ENCODE peak calls at places on chromosomes 13 and 19, in nine cellular contexts. T, P, N, G, L, O, K, B and E are unnamed samples. For H3K4me1, the result is how much of the 10 kb centered on the place peaks cover.

GRCh38 chr13:30504081-30504480 is 38.3 kb upstream of the HMGB1 start:
- DNase-seq in T (no peak), P (no peak), N (no peak), G (no peak), L (peak), O (no peak), K (no peak), B (no peak), E (no peak)

GRCh38 chr13:19181621-19182485 is at the start of gene TUBA3C:
- DNase-seq in T (no peak), P (no peak), N (no peak), G (no peak), L (no peak), O (no peak), K (no peak), B (no peak), E (peak)

GRCh38 chr13:98475521-98475920 is 101.4 kb downstream of the STK24 start:
- DNase-seq in T (peak), P (no peak), N (no peak), G (no peak), L (no peak), O (no peak), K (peak), B (no peak), E (no peak)

GRCh38 chr19:5977222-5977784 is 637 bp downstream of the RANBP3 start:
- DNase-seq in T (no peak), P (no peak), N (no peak), G (no peak), L (peak), O (no peak), K (no peak), B (no peak), E (no peak)

GRCh38 chr13:111526922-111527321 is 206.5 kb downstream of the TEX29 start:
- DNase-seq in T (peak), P (no peak), N (no peak), G (no peak), L (no peak), O (no peak), K (no peak), B (no peak), E (no peak)

GRCh38 chr13:34017231-34017630 is 199.3 kb downstream of the RFC3 start:
- DNase-seq in T (no peak), P (no peak), N (no peak), G (no peak), L (peak), O (no peak), K (no peak), B (no peak), E (no peak)

GRCh38 chr13:30572859-30573275 is 44.9 kb upstream of the USPL1 start:
- DNase-seq in T (no peak), P (no peak), N (no peak), G (no peak), L (peak), O (no peak), K (no peak), B (no peak), E (no peak)

GRCh38 chr19:39765091-39766076 is 13.3 kb upstream of the LEUTX start:
- DNase-seq in T (peak), P (no peak), N (peak), G (peak), L (peak), O (peak), K (peak), B (no peak), E (no peak)

GRCh38 chr13:75889427-75889826 is 253.3 kb downstream of the LMO7 start:
- DNase-seq in T (no peak), P (no peak), N (no peak), G (no peak), L (no peak), O (no peak), K (peak), B (no peak), E (no peak)

GRCh38 chr13:111239754-111240670 is 80.4 kb upstream of the TEX29 start:
- DNase-seq in T (no peak), P (no peak), N (no peak), G (no peak), L (no peak), O (no peak), K (no peak), B (no peak), E (no peak)

GRCh38 chr19:2043864-2044708 is 7.0 kb downstream of the MKNK2 start:
- DNase-seq in T (no peak), P (peak), N (no peak), G (no peak), L (no peak), O (no peak), K (peak), B (peak), E (no peak)

GRCh38 chr13:27857271-27857670 is 62.5 kb upstream of the PDX1 start:
- DNase-seq in T (no peak), P (no peak), N (no peak), G (no peak), L (no peak), O (no peak), K (no peak), B (no peak), E (no peak)

GRCh38 chr13:73519720-73520119 is 460.9 kb downstream of the KLF5 start:
- DNase-seq in T (no peak), P (no peak), N (no peak), G (no peak), L (no peak), O (no peak), K (no peak), B (no peak), E (no peak)

GRCh38 chr19:32876919-32877285 is 7.3 kb upstream of the SLC7A9 start:
- DNase-seq in T (no peak), P (peak), N (no peak), G (no peak), L (no peak), O (no peak), K (no peak), B (no peak), E (no peak)

GRCh38 chr13:31970237-31970930 is 61.2 kb upstream of the FRY start:
- DNase-seq in T (no peak), P (no peak), N (no peak), G (no peak), L (peak), O (no peak), K (no peak), B (no peak), E (no peak)

GRCh38 chr13:74979703-74980102 is 502.3 kb downstream of the TBC1D4 start:
- DNase-seq in T (no peak), P (no peak), N (no peak), G (no peak), L (no peak), O (no peak), K (no peak), B (no peak), E (no peak)

GRCh38 chr13:22061371-22061805 is 390.5 kb downstream of the FGF9 start:
- DNase-seq in T (no peak), P (no peak), N (no peak), G (no peak), L (no peak), O (no peak), K (peak), B (no peak), E (no peak)

GRCh38 chr19:2055871-2056809 is 5.1 kb upstream of the MKNK2 start:
- DNase-seq in T (no peak), P (no peak), N (peak), G (no peak), L (peak), O (no peak), K (peak), B (peak), E (peak)

GRCh38 chr13:44906758-44907157 is 82.5 kb downstream of the NUFIP1 start:
- DNase-seq in T (no peak), P (no peak), N (peak), G (no peak), L (peak), O (peak), K (no peak), B (no peak), E (no peak)

GRCh38 chr19:10502524-10503001 is 593 bp downstream of the KEAP1 start:
- DNase-seq in T (peak), P (peak), N (peak), G (peak), L (peak), O (peak), K (peak), B (peak), E (peak)

GRCh38 chr19:47109541-47110375 is 3.8 kb downstream of the ZC3H4 start:
- DNase-seq in T (no peak), P (no peak), N (no peak), G (peak), L (peak), O (no peak), K (peak), B (no peak), E (no peak)

GRCh38 chr13:29165840-29166239 is 345.7 kb downstream of the MTUS2 start:
- DNase-seq in T (no peak), P (no peak), N (no peak), G (no peak), L (peak), O (no peak), K (no peak), B (no peak), E (no peak)

GRCh38 chr13:74574964-74575728 is 440.9 kb upstream of the KLF12 start:
- DNase-seq in T (no peak), P (no peak), N (no peak), G (no peak), L (no peak), O (no peak), K (peak), B (no peak), E (no peak)

GRCh38 chr19:34678421-34678820 is 943 bp downstream of the ZNF302 start:
- DNase-seq in T (no peak), P (no peak), N (peak), G (no peak), L (no peak), O (no peak), K (no peak), B (peak), E (no peak)

GRCh38 chr13:103238441-103238840 is 172.2 kb upstream of the SLC10A2 start:
- DNase-seq in T (no peak), P (no peak), N (no peak), G (no peak), L (no peak), O (no peak), K (no peak), B (no peak), E (no peak)

GRCh38 chr13:27657724-27658123 is 36.0 kb downstream of the POLR1D start:
- DNase-seq in T (no peak), P (no peak), N (no peak), G (no peak), L (no peak), O (no peak), K (no peak), B (no peak), E (no peak)

GRCh38 chr13:34933349-34933748 is 8.7 kb upstream of the NBEA start:
- DNase-seq in T (no peak), P (no peak), N (no peak), G (no peak), L (no peak), O (no peak), K (no peak), B (no peak), E (no peak)

GRCh38 chr19:54209058-54209747 is 8.5 kb downstream of the RPS9 start:
- DNase-seq in T (no peak), P (no peak), N (peak), G (no peak), L (no peak), O (peak), K (peak), B (peak), E (no peak)

GRCh38 chr19:58440556-58440955 is 603 bp upstream of the ZNF132 start:
- DNase-seq in T (no peak), P (no peak), N (no peak), G (no peak), L (peak), O (no peak), K (no peak), B (peak), E (no peak)

GRCh38 chr13:84433024-84433423 is 550.8 kb upstream of the SLITRK1 start:
- DNase-seq in T (no peak), P (no peak), N (no peak), G (no peak), L (peak), O (no peak), K (no peak), B (no peak), E (no peak)

GRCh38 chr13:27621366-27622101 is at the start of gene POLR1D:
- DNase-seq in T (peak), P (peak), N (peak), G (peak), L (peak), O (peak), K (peak), B (peak), E (peak)

DNA sequence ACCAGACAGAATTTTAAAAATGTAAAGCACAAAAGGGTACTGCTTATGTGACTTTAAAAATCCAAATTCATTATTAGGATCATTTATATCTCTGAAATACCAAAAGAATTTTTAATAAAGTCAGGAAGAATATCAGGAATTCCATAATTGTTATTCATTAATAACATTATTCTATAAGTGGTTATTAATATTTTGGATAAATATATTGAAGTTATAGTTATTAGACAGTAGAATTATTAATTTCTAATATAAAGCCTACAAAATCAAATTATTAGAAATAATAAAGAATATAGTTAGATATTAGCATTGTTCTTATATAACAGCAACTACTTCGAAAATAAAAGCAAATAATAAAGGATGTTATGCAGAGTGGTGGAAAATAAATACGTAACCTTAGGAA is 105.8 kb downstream of the GPC5 start:
- DNase-seq in T (no peak), P (no peak), N (no peak), G (no peak), L (no peak), O (no peak), K (no peak), B (no peak), E (no peak)
- H3K4me1 ChIP-seq in T (under half), P (under half), N (under half), G (under half), L (under half), O (under half), K (under half), B (under half), E (under half)

DNA sequence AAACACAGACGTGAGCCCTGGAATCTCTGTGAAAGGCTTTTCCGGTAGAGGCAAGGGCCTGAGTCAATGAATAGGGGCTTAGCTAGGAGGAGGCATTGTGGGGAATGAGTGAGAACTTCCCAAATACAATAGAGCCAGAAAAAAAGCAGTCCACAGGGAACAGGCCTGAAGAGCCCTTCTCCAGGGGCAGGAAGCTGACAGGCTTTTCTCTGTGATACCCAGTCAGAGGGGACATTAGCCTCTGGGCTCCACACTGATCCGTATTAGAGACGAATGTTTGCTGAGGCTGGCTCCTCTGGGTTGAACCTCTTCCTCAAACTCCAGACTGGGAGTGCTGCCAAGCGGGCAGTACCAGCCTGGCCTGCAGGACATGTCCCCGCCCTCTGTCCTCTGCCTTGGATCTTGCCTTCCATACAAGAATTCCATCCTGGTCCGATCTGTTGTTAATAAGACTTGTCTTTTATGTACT is 2.3 kb downstream of the DHRS12 start:
- DNase-seq in T (peak), P (peak), N (peak), G (no peak), L (peak), O (peak), K (no peak), B (peak), E (peak)
- H3K4me1 ChIP-seq in T (under half), P (under half), N (half or more), G (under half), L (under half), O (under half), K (under half), B (under half), E (under half)

DNA sequence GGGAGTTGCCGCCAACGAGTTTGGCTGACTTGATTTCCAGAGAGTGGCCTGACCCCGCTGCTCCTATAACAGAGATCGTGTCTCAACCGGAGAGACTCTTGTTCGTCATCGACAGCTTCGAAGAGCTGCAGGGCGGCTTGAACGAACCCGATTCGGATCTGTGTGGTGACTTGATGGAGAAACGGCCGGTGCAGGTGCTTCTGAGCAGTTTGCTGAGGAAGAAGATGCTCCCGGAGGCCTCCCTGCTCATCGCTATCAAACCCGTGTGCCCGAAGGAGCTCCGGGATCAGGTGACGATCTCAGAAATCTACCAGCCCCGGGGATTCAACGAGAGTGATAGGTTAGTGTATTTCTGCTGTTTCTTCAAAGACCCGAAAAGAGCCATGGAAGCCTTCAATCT is 21.6 kb downstream of the NLRP4 start:
- DNase-seq in T (no peak), P (no peak), N (no peak), G (no peak), L (no peak), O (no peak), K (no peak), B (no peak), E (no peak)
- H3K4me1 ChIP-seq in T (under half), P (under half), N (under half), G (under half), L (under half), O (under half), K (under half), B (under half), E (under half)

GRCh38 chr19:4061683-4062575 is 4.8 kb downstream of the ZBTB7A start:
- DNase-seq in T (peak), P (peak), N (peak), G (no peak), L (peak), O (peak), K (no peak), B (peak), E (no peak)
- H3K4me1 ChIP-seq in T (half or more), P (half or more), N (half or more), G (half or more), L (half or more), O (half or more), K (under half), B (under half), E (under half)

GRCh38 chr13:57340878-57341277 is 173.9 kb downstream of the PRR20E start:
- DNase-seq in T (no peak), P (no peak), N (no peak), G (no peak), L (no peak), O (no peak), K (no peak), B (no peak), E (no peak)
- H3K4me1 ChIP-seq in T (under half), P (under half), N (under half), G (under half), L (under half), O (under half), K (under half), B (under half), E (under half)

DNA sequence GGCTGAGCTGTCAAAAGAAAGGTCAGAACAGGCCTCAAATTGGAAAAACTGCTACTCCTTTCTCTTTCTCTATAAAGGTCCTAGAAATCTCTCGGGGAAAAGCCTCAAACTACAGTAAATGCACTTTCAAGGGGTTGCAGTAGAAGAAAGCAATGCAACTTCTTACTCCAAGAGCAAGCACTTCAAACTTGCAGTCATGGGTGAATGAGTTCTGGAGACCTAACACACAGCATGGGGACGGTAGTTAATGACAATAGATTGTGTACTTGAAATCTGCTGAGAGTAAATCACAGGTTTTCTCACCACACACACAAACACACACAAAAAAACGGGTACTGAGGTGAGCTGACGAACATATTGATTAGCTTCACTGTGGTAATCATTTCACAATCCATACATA is 11.8 kb downstream of the TUBGCP3 start:
- DNase-seq in T (no peak), P (no peak), N (no peak), G (no peak), L (no peak), O (no peak), K (no peak), B (no peak), E (no peak)
- H3K4me1 ChIP-seq in T (under half), P (under half), N (under half), G (under half), L (under half), O (under half), K (under half), B (under half), E (under half)

GRCh38 chr13:46469064-46469463 is 82.0 kb upstream of the RUBCNL start:
- DNase-seq in T (no peak), P (no peak), N (no peak), G (no peak), L (peak), O (no peak), K (no peak), B (no peak), E (no peak)

GRCh38 chr13:46468570-46468969 is 81.5 kb upstream of the RUBCNL start:
- DNase-seq in T (no peak), P (no peak), N (no peak), G (no peak), L (no peak), O (no peak), K (no peak), B (no peak), E (no peak)

GRCh38 chr13:46463719-46464118 is 76.7 kb upstream of the RUBCNL start:
- DNase-seq in T (no peak), P (no peak), N (no peak), G (no peak), L (no peak), O (no peak), K (no peak), B (no peak), E (no peak)
- H3K4me1 ChIP-seq in T (under half), P (under half), N (under half), G (under half), L (under half), O (under half), K (under half), B (under half), E (under half)

GRCh38 chr19:18396471-18397241 is 766 bp downstream of the LRRC25 start:
- DNase-seq in T (no peak), P (no peak), N (no peak), G (no peak), L (no peak), O (peak), K (no peak), B (no peak), E (no peak)

GRCh38 chr19:18401580-18402112 is 4.2 kb upstream of the LRRC25 start:
- DNase-seq in T (peak), P (no peak), N (no peak), G (no peak), L (peak), O (peak), K (peak), B (no peak), E (no peak)

GRCh38 chr19:18397242-18398202 is at the start of gene LRRC25:
- DNase-seq in T (peak), P (no peak), N (no peak), G (no peak), L (no peak), O (peak), K (peak), B (no peak), E (no peak)

GRCh38 chr19:18393836-18394235 is 3.6 kb downstream of the LRRC25 start:
- DNase-seq in T (peak), P (no peak), N (no peak), G (no peak), L (no peak), O (no peak), K (no peak), B (no peak), E (no peak)

GRCh38 chr19:18399008-18399407 is 1.6 kb upstream of the LRRC25 start:
- DNase-seq in T (no peak), P (no peak), N (peak), G (no peak), L (peak), O (peak), K (no peak), B (no peak), E (no peak)
- H3K4me1 ChIP-seq in T (under half), P (under half), N (under half), G (under half), L (under half), O (under half), K (under half), B (under half), E (under half)

DNA sequence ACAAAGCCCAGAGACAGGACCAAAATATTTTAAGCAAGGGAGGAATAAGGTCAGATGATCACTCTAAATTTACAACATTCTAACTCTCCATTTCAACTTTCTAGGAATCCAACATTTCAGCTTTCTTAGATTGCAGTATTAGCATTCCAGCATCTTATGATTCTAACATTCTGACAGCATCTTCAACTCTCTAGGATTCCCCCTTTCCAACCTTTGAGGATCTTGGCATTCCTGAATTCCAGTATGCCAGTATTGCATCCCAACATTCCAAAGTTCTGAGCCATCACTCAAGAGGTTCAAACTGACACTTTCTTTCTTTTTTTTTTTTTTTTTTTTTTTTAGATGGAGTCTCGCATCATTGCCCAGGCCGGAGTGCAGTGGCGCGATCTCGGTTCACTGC is 13.8 kb downstream of the TGFB1 start:
- DNase-seq in T (no peak), P (no peak), N (no peak), G (no peak), L (peak), O (no peak), K (no peak), B (no peak), E (no peak)
- H3K4me1 ChIP-seq in T (under half), P (under half), N (under half), G (under half), L (under half), O (under half), K (under half), B (under half), E (under half)